ENCODE peak calls at places on chromosomes 12 and 14, in six cellular contexts. K is HT1080; H is lower lobe of right lung; U is left cardiac atrium; F is NCI-H1105 treated with DMSO at 0.1 percent for 48 hours; Z is stimulated activated CD4-positive, alpha-beta T cell treated with anti-CD3 and anti-CD28 coated beads, Interleukin-15, amount 100 ng/mL, for 1 hour. D is an unnamed sample.
A peak's percentile ranks its signal among the peaks of the same experiment; 100 is the strongest.

GRCh38 chr12:82383930-82384513 is 25.7 kb downstream of the METTL25 start:
- DNase-seq in F (peak; percentile 16), U (no peak), K (peak; percentile 21), Z (no peak), H (no peak), D (no peak)

GRCh38 chr14:29403091-29403490 is 524.6 kb downstream of the PRKD1 start:
- DNase-seq in Z (no peak), H (no peak), F (no peak), K (no peak), U (no peak), D (no peak)

GRCh38 chr12:118404876-118405521 is 28.6 kb downstream of the SUDS3 start:
- DNase-seq in K (peak; percentile 48), H (no peak), Z (no peak), U (peak; percentile 72), F (peak; percentile 56), D (peak; percentile 80)

GRCh38 chr12:34603382-34604035 is 581.2 kb downstream of the ALG10 start:
- DNase-seq in Z (no peak), F (no peak), U (no peak), H (no peak), K (no peak), D (no peak)

GRCh38 chr14:61582815-61583214 is 112.5 kb upstream of the HIF1A start:
- DNase-seq in F (no peak), Z (no peak), H (no peak), K (no peak), U (no peak), D (no peak)

GRCh38 chr14:68551045-68551683 is 241.7 kb downstream of the ZFP36L1 start:
- DNase-seq in F (no peak), H (no peak), K (no peak), Z (no peak), U (no peak), D (no peak)

GRCh38 chr12:107356937-107357295 is 263.6 kb upstream of the CRY1 start:
- DNase-seq in Z (no peak), K (no peak), U (no peak), F (no peak), H (no peak), D (no peak)

GRCh38 chr14:59630281-59630963 is 53.8 kb upstream of the CCDC175 start:
- DNase-seq in F (peak; percentile 82), Z (no peak), U (no peak), K (no peak), H (peak; percentile 41), D (peak; percentile 87)

GRCh38 chr14:104800600-104801283 is at the start of gene ZBTB42:
- DNase-seq in K (peak; percentile 36), Z (peak; percentile 53), H (peak; percentile 93), F (peak; percentile 36), U (peak; percentile 78), D (peak; percentile 75)

GRCh38 chr12:122126713-122127597 is 47.1 kb downstream of the IL31 start:
- DNase-seq in K (peak; percentile 35), H (peak; percentile 26), Z (no peak), U (no peak), F (no peak), D (peak; percentile 44)

GRCh38 chr14:100105357-100106169 is 40.3 kb downstream of the EVL start:
- DNase-seq in K (no peak), U (no peak), Z (no peak), F (no peak), H (no peak), D (no peak)

GRCh38 chr14:104780513-104781030 is 15.0 kb downstream of the AKT1 start:
- DNase-seq in H (no peak), K (no peak), Z (no peak), F (no peak), U (no peak), D (no peak)

GRCh38 chr12:87413784-87414183 is 615.4 kb downstream of the C12orf50 start:
- DNase-seq in F (peak; percentile 46), K (no peak), Z (no peak), H (no peak), U (no peak), D (no peak)

GRCh38 chr12:87809916-87810315 is 219.3 kb downstream of the C12orf50 start:
- DNase-seq in U (no peak), H (no peak), F (no peak), K (no peak), Z (no peak), D (no peak)

GRCh38 chr14:72801381-72801812 is 92.5 kb downstream of the DPF3 start:
- DNase-seq in F (no peak), Z (no peak), K (peak; percentile 97), U (no peak), H (no peak), D (no peak)

GRCh38 chr14:54653764-54654469 is 87.0 kb downstream of the SAMD4A start:
- DNase-seq in U (peak; percentile 46), Z (no peak), K (peak; percentile 93), H (no peak), F (no peak), D (peak; percentile 58)

GRCh38 chr12:93366427-93366826 is 11.3 kb upstream of the NUDT4 start:
- DNase-seq in Z (no peak), H (no peak), F (no peak), U (no peak), K (no peak), D (no peak)

GRCh38 chr12:100166232-100166631 is 23.6 kb upstream of the BLTP3B start:
- DNase-seq in H (no peak), K (no peak), U (no peak), F (no peak), Z (no peak), D (no peak)

GRCh38 chr12:76003263-76003640 is 28.3 kb downstream of the PHLDA1 start:
- DNase-seq in F (no peak), K (no peak), Z (no peak), H (no peak), U (no peak), D (no peak)

GRCh38 chr14:71576472-71576871 is 355.8 kb upstream of the RGS6 start:
- DNase-seq in H (no peak), F (no peak), Z (no peak), K (no peak), U (no peak), D (no peak)

GRCh38 chr12:72209096-72209495 is 63.1 kb upstream of the TRHDE start:
- DNase-seq in H (no peak), Z (no peak), U (no peak), F (no peak), K (no peak), D (no peak)

D was measured in aorta.